ENCODE peak calls at places on chromosome 1, in four cellular contexts. One of them, this sample, is unnamed.
A peak's percentile ranks its signal among the peaks of the same experiment; 100 is the strongest.

GRCh38 chr1:218364028-218364710 is 19.0 kb downstream of the TGFB2 start:
- DNase-seq in skeletal muscle cell: no peak
- DNase-seq in transverse colon: no peak
- DNase-seq in GM10248: no peak
- DNase-seq in this sample: no peak

GRCh38 chr1:41476807-41477361 is 7.6 kb downstream of the EDN2 start:
- DNase-seq in skeletal muscle cell: no peak
- DNase-seq in transverse colon: peak; percentile 89
- DNase-seq in GM10248: no peak
- DNase-seq in this sample: no peak

GRCh38 chr1:7842517-7842916 is 10.3 kb downstream of the UTS2 start:
- DNase-seq in skeletal muscle cell: no peak
- DNase-seq in transverse colon: peak; percentile 24
- DNase-seq in GM10248: no peak
- DNase-seq in this sample: peak; percentile 45

GRCh38 chr1:219782311-219782710 is 146.0 kb downstream of the SLC30A10 start:
- DNase-seq in skeletal muscle cell: no peak
- DNase-seq in transverse colon: no peak
- DNase-seq in GM10248: no peak
- DNase-seq in this sample: no peak

GRCh38 chr1:75567212-75567611 is 43.7 kb downstream of the SLC44A5 start:
- DNase-seq in skeletal muscle cell: no peak
- DNase-seq in transverse colon: no peak
- DNase-seq in GM10248: no peak
- DNase-seq in this sample: no peak

GRCh38 chr1:25888426-25888987 is 13.0 kb upstream of the PAQR7 start:
- DNase-seq in skeletal muscle cell: no peak
- DNase-seq in transverse colon: no peak
- DNase-seq in GM10248: no peak
- DNase-seq in this sample: no peak

GRCh38 chr1:97553975-97554374 is 366.9 kb downstream of the DPYD start:
- DNase-seq in skeletal muscle cell: no peak
- DNase-seq in transverse colon: no peak
- DNase-seq in GM10248: no peak
- DNase-seq in this sample: no peak

GRCh38 chr1:197692965-197693364 is 82.3 kb downstream of the DENND1B start:
- DNase-seq in skeletal muscle cell: no peak
- DNase-seq in transverse colon: no peak
- DNase-seq in GM10248: peak; percentile 8
- DNase-seq in this sample: peak; percentile 6

GRCh38 chr1:12444329-12444841 is 173.6 kb downstream of the DHRS3 start:
- DNase-seq in skeletal muscle cell: no peak
- DNase-seq in transverse colon: no peak
- DNase-seq in GM10248: no peak
- DNase-seq in this sample: no peak

GRCh38 chr1:204826970-204827369 is 43.7 kb upstream of the NFASC start:
- DNase-seq in skeletal muscle cell: no peak
- DNase-seq in transverse colon: no peak
- DNase-seq in GM10248: peak; percentile 41
- DNase-seq in this sample: peak; percentile 49

GRCh38 chr1:3981746-3982505 is 81.9 kb upstream of the C1orf174 start:
- DNase-seq in skeletal muscle cell: no peak
- DNase-seq in transverse colon: no peak
- DNase-seq in GM10248: no peak
- DNase-seq in this sample: no peak

GRCh38 chr1:96927125-96927524 is 205.5 kb downstream of the PTBP2 start:
- DNase-seq in skeletal muscle cell: peak; percentile 48
- DNase-seq in transverse colon: no peak
- DNase-seq in GM10248: no peak
- DNase-seq in this sample: no peak

GRCh38 chr1:46757256-46757955 is 38.5 kb upstream of the EFCAB14 start:
- DNase-seq in skeletal muscle cell: no peak
- DNase-seq in transverse colon: no peak
- DNase-seq in GM10248: no peak
- DNase-seq in this sample: no peak

GRCh38 chr1:229942508-229942907 is 124.5 kb upstream of the GALNT2 start:
- DNase-seq in skeletal muscle cell: no peak
- DNase-seq in transverse colon: no peak
- DNase-seq in GM10248: no peak
- DNase-seq in this sample: no peak

GRCh38 chr1:219171192-219171935 is 2.3 kb upstream of the LYPLAL1 start:
- DNase-seq in skeletal muscle cell: no peak
- DNase-seq in transverse colon: no peak
- DNase-seq in GM10248: no peak
- DNase-seq in this sample: no peak

GRCh38 chr1:67700692-67701410 is 15.8 kb downstream of the GADD45A start:
- DNase-seq in skeletal muscle cell: no peak
- DNase-seq in transverse colon: no peak
- DNase-seq in GM10248: peak; percentile 43
- DNase-seq in this sample: peak; percentile 50

GRCh38 chr1:25922633-25923567 is 16.7 kb upstream of the STMN1 start:
- DNase-seq in skeletal muscle cell: no peak
- DNase-seq in transverse colon: peak; percentile 36
- DNase-seq in GM10248: peak; percentile 35
- DNase-seq in this sample: peak; percentile 49

GRCh38 chr1:218741852-218742251 is 396.7 kb downstream of the TGFB2 start:
- DNase-seq in skeletal muscle cell: no peak
- DNase-seq in transverse colon: no peak
- DNase-seq in GM10248: no peak
- DNase-seq in this sample: no peak

GRCh38 chr1:2602866-2603520 is 16.4 kb downstream of the PRXL2B start:
- DNase-seq in skeletal muscle cell: no peak
- DNase-seq in transverse colon: no peak
- DNase-seq in GM10248: no peak
- DNase-seq in this sample: no peak

This sample was measured in GM13976.